ENCODE peak calls at places on chromosomes 6 and 20, in five cellular contexts. One of them, this sample, is unnamed.
A peak's percentile ranks its signal among the peaks of the same experiment; 100 is the strongest.

GRCh38 chr6:70806086-70806485 is 138.4 kb downstream of the SMAP1 start:
- DNase-seq in H1: no peak
- DNase-seq in GM06990: no peak
- DNase-seq in endodermal cell: no peak
- DNase-seq in PC-9: no peak
- DNase-seq in this sample: no peak

GRCh38 chr6:18492957-18493356 is 105.8 kb downstream of the RNF144B start:
- DNase-seq in GM06990: no peak
- DNase-seq in PC-9: no peak
- DNase-seq in H1: no peak
- DNase-seq in endodermal cell: no peak
- DNase-seq in this sample: no peak

GRCh38 chr20:20358801-20359200 is 9.1 kb upstream of the INSM1 start:
- DNase-seq in PC-9: no peak
- DNase-seq in GM06990: no peak
- DNase-seq in endodermal cell: no peak
- DNase-seq in H1: no peak
- DNase-seq in this sample: no peak

GRCh38 chr6:88967891-88968290 is 4.5 kb upstream of the RNGTT start:
- DNase-seq in H1: no peak
- DNase-seq in GM06990: no peak
- DNase-seq in endodermal cell: no peak
- DNase-seq in PC-9: no peak
- DNase-seq in this sample: no peak

GRCh38 chr20:32973077-32973717 is 31.0 kb downstream of the SUN5 start:
- DNase-seq in H1: no peak
- DNase-seq in GM06990: no peak
- DNase-seq in endodermal cell: peak; percentile 75
- DNase-seq in PC-9: no peak
- DNase-seq in this sample: no peak

GRCh38 chr6:116397960-116398359 is 27.2 kb downstream of the DSE start:
- DNase-seq in H1: no peak
- DNase-seq in PC-9: no peak
- DNase-seq in endodermal cell: no peak
- DNase-seq in GM06990: no peak
- DNase-seq in this sample: peak; percentile 67

GRCh38 chr6:33983109-33983475 is 162.8 kb downstream of the GRM4 start:
- DNase-seq in H1: no peak
- DNase-seq in PC-9: peak; percentile 58
- DNase-seq in endodermal cell: peak; percentile 48
- DNase-seq in GM06990: no peak
- DNase-seq in this sample: peak; percentile 17

GRCh38 chr6:46583081-46583480 is 69.5 kb downstream of the CYP39A1 start:
- DNase-seq in PC-9: no peak
- DNase-seq in endodermal cell: no peak
- DNase-seq in H1: no peak
- DNase-seq in GM06990: no peak
- DNase-seq in this sample: peak; percentile 4

GRCh38 chr6:11616200-11616611 is 78.7 kb downstream of the TMEM170B start:
- DNase-seq in endodermal cell: no peak
- DNase-seq in PC-9: no peak
- DNase-seq in GM06990: no peak
- DNase-seq in H1: no peak
- DNase-seq in this sample: peak; percentile 87

GRCh38 chr6:2695464-2696095 is 55.1 kb downstream of the MYLK4 start:
- DNase-seq in H1: no peak
- DNase-seq in PC-9: no peak
- DNase-seq in GM06990: no peak
- DNase-seq in endodermal cell: no peak
- DNase-seq in this sample: peak; percentile 77

GRCh38 chr6:22829070-22829469 is 259.7 kb downstream of the HDGFL1 start:
- DNase-seq in endodermal cell: no peak
- DNase-seq in PC-9: no peak
- DNase-seq in GM06990: no peak
- DNase-seq in H1: no peak
- DNase-seq in this sample: no peak

GRCh38 chr6:33613794-33614166 is 7.3 kb upstream of the ITPR3 start:
- DNase-seq in PC-9: peak; percentile 80
- DNase-seq in H1: no peak
- DNase-seq in endodermal cell: no peak
- DNase-seq in GM06990: no peak
- DNase-seq in this sample: no peak

GRCh38 chr6:31400467-31401289 is 2.7 kb upstream of the MICA start:
- DNase-seq in H1: no peak
- DNase-seq in PC-9: no peak
- DNase-seq in GM06990: peak; percentile 81
- DNase-seq in endodermal cell: peak; percentile 84
- DNase-seq in this sample: peak; percentile 48

GRCh38 chr6:13710552-13711383 is 867 bp downstream of the RANBP9 start:
- DNase-seq in endodermal cell: peak; percentile 84
- DNase-seq in GM06990: peak; percentile 49
- DNase-seq in PC-9: no peak
- DNase-seq in H1: no peak
- DNase-seq in this sample: peak; percentile 27

GRCh38 chr6:106870069-106870468 is 104.5 kb downstream of the CD24 start:
- DNase-seq in GM06990: no peak
- DNase-seq in endodermal cell: no peak
- DNase-seq in H1: no peak
- DNase-seq in PC-9: peak; percentile 99
- DNase-seq in this sample: peak; percentile 48

GRCh38 chr6:41427642-41428401 is 92.4 kb downstream of the NCR2 start:
- DNase-seq in PC-9: no peak
- DNase-seq in endodermal cell: peak; percentile 84
- DNase-seq in GM06990: peak; percentile 51
- DNase-seq in H1: peak; percentile 73
- DNase-seq in this sample: no peak

GRCh38 chr6:48419992-48420391 is 309.0 kb upstream of the PTCHD4 start:
- DNase-seq in GM06990: no peak
- DNase-seq in PC-9: no peak
- DNase-seq in endodermal cell: no peak
- DNase-seq in H1: no peak
- DNase-seq in this sample: no peak

GRCh38 chr20:3123542-3123941 is 36.1 kb downstream of the FASTKD5 start:
- DNase-seq in PC-9: no peak
- DNase-seq in GM06990: no peak
- DNase-seq in endodermal cell: no peak
- DNase-seq in H1: no peak
- DNase-seq in this sample: no peak

GRCh38 chr20:18666803-18667460 is 79.1 kb downstream of the DTD1 start:
- DNase-seq in endodermal cell: no peak
- DNase-seq in H1: no peak
- DNase-seq in PC-9: no peak
- DNase-seq in GM06990: no peak
- DNase-seq in this sample: no peak

GRCh38 chr6:168819546-168819945 is 378.6 kb downstream of the SMOC2 start:
- DNase-seq in H1: no peak
- DNase-seq in GM06990: no peak
- DNase-seq in PC-9: no peak
- DNase-seq in endodermal cell: no peak
- DNase-seq in this sample: no peak

GRCh38 chr6:81786159-81786558 is 33.7 kb upstream of the TENT5A start:
- DNase-seq in endodermal cell: no peak
- DNase-seq in H1: no peak
- DNase-seq in PC-9: no peak
- DNase-seq in GM06990: no peak
- DNase-seq in this sample: no peak

DNA sequence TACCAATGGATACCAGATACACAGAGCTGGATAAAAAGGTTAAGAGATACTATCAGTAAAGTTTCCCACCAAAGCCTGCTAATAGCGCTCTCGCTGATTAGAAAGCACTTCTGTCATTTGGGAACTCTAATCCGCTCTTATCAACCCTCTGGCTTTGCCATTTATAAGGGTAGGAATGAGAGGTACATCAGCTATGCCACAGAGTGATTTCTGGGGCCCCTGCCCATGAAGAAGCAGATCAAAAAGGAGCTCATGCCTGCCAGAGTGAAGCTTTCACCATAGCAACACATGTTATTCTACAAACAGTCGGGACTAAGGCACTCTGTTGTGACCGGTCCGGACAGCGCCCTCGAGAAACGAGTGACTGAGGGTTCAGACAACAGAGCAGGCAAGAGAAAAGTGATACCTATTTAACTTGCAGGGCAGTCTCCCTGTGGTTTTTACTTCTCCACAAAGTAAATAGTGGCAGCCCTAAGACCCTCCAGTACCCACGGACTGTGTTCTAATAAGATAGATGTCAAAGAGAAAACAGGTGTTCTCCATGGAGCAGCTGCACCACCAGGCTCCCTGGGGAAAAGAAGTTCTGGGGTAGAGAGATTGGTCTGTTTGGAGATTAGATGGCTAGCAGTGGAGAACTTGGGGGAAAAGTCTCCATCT is 5.6 kb downstream of the TRAM2 start:
- DNase-seq in H1: no peak
- DNase-seq in endodermal cell: no peak
- DNase-seq in GM06990: no peak
- DNase-seq in PC-9: no peak
- DNase-seq in this sample: no peak
- H3K4me3 ChIP-seq in H1: no peak overlapping the region
- H3K4me3 ChIP-seq in endodermal cell: no peak overlapping the region
- H3K4me3 ChIP-seq in GM06990: no peak overlapping the region
- H3K4me3 ChIP-seq in PC-9: no peak overlapping the region
- H3K4me3 ChIP-seq in this sample: no peak overlapping the region

GRCh38 chr6:146666909-146667308 is 68.1 kb downstream of the ADGB start:
- DNase-seq in H1: no peak
- DNase-seq in GM06990: no peak
- DNase-seq in PC-9: no peak
- DNase-seq in endodermal cell: no peak
- DNase-seq in this sample: peak; percentile 2
- TF ChIP-seq CTCF in H1: no peak
- TF ChIP-seq CTCF in GM06990: no peak
- TF ChIP-seq CTCF in PC-9: no peak
- TF ChIP-seq CTCF in endodermal cell: peak; percentile 30
- TF ChIP-seq CTCF in this sample: no peak

DNA sequence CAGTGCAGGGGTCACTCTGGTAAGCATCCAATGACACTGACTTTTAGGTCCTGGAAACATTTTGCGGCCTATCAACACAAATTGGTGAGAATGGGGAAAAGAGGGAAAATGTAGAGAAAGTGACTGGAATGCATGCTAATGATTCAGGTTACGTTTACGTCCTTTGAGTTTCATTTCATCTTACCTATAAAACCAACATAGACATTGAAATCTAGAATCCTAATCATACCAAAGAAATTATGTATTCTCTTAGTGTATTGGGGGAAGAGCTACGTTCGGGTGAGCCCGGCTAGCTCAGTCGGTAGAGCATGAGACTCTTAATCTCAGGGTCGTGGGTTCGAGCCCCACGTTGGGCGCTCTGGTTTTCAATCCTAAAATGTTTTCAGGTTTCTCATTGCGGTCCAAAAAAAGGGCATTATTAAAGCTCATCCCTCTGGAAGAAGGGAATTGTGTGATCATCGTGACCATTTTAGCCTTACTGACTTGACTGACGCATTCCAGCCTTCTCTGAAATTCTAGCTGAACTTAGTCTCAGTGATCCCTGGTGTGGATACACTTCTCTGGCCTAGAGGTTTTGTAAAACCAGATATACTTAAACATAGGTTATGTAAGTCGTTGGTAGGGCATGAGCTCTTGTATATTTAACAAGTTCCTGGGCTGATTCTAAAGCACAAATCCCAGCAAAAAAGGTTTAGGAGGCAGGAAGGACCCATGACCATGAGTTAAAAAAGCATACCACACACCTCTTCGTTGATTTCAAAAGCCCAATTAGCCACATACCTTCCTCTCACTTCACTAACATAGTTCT is 18.3 kb downstream of the HMGN4 start:
- DNase-seq in endodermal cell: peak; percentile 90
- DNase-seq in GM06990: peak; percentile 60
- DNase-seq in PC-9: peak; percentile 85
- DNase-seq in H1: no peak
- DNase-seq in this sample: peak; percentile 90
- H3K4me3 ChIP-seq in endodermal cell: peak overlapping the region; percentile 97
- H3K4me3 ChIP-seq in GM06990: no peak overlapping the region
- H3K4me3 ChIP-seq in PC-9: peak overlapping the region; percentile 69
- H3K4me3 ChIP-seq in H1: peak overlapping the region; percentile 96
- H3K4me3 ChIP-seq in this sample: peak overlapping the region; percentile 51

GRCh38 chr6:84779380-84779779 is 15.0 kb upstream of the TBX18 start:
- DNase-seq in GM06990: no peak
- DNase-seq in endodermal cell: peak; percentile 59
- DNase-seq in H1: no peak
- DNase-seq in PC-9: no peak
- DNase-seq in this sample: no peak
- TF ChIP-seq CTCF in GM06990: no peak
- TF ChIP-seq CTCF in endodermal cell: peak; percentile 65
- TF ChIP-seq CTCF in H1: peak; percentile 42
- TF ChIP-seq CTCF in PC-9: no peak
- TF ChIP-seq CTCF in this sample: peak; percentile 51

GRCh38 chr6:10510592-10511367 is 10.4 kb upstream of the GCNT2 start:
- DNase-seq in GM06990: no peak
- DNase-seq in PC-9: no peak
- DNase-seq in endodermal cell: peak; percentile 88
- DNase-seq in H1: no peak
- DNase-seq in this sample: peak; percentile 42
- H3K4me3 ChIP-seq in GM06990: no peak overlapping the region
- H3K4me3 ChIP-seq in PC-9: no peak overlapping the region
- H3K4me3 ChIP-seq in endodermal cell: no peak overlapping the region
- H3K4me3 ChIP-seq in H1: no peak overlapping the region
- H3K4me3 ChIP-seq in this sample: no peak overlapping the region